ENCODE peak calls at places on chromosomes 2 and 18, in five cellular contexts. P, E, T, W and C are unnamed samples.

GRCh38 chr2:238704471-238705230 is 143.2 kb upstream of the TWIST2 start:
- DNase-seq in P (no peak), E (no peak), T (no peak), W (no peak), C (no peak)

GRCh38 chr2:12109363-12110017 is 363.1 kb downstream of the LPIN1 start:
- DNase-seq in P (no peak), E (no peak), T (no peak), W (no peak), C (no peak)

GRCh38 chr18:499351-500229 is 911 bp downstream of the COLEC12 start:
- DNase-seq in P (peak; percentile 90), E (no peak), T (no peak), W (no peak), C (peak; percentile 48)

GRCh38 chr2:203763425-203764272 is 57.2 kb downstream of the CD28 start:
- DNase-seq in P (no peak), E (no peak), T (no peak), W (no peak), C (no peak)

GRCh38 chr2:84497285-84497684 is 19.0 kb upstream of the DNAH6 start:
- DNase-seq in P (no peak), E (no peak), T (no peak), W (no peak), C (no peak)

GRCh38 chr2:1132328-1132964 is 181.8 kb downstream of the SNTG2 start:
- DNase-seq in P (no peak), E (no peak), T (no peak), W (peak; percentile 75), C (no peak)

GRCh38 chr18:48293954-48294893 is 115.0 kb downstream of the ZBTB7C start:
- DNase-seq in P (no peak), E (no peak), T (no peak), W (peak; percentile 86), C (no peak)

GRCh38 chr2:240624950-240625621 is at the start of gene GPR35:
- DNase-seq in P (peak; percentile 66), E (no peak), T (no peak), W (no peak), C (no peak)

GRCh38 chr18:54616220-54616848 is 25.3 kb downstream of the DYNAP start:
- DNase-seq in P (no peak), E (no peak), T (no peak), W (no peak), C (no peak)

GRCh38 chr2:67625178-67625577 is 228.0 kb downstream of the ETAA1 start:
- DNase-seq in P (no peak), E (no peak), T (no peak), W (no peak), C (no peak)

GRCh38 chr2:17101091-17101490 is 417.1 kb downstream of the RAD51AP2 start:
- DNase-seq in P (no peak), E (no peak), T (no peak), W (no peak), C (no peak)

GRCh38 chr18:43161528-43161927 is 46.0 kb upstream of the RIT2 start:
- DNase-seq in P (peak; percentile 73), E (peak; percentile 20), T (no peak), W (no peak), C (no peak)

GRCh38 chr2:232892843-232893242 is 22.8 kb downstream of the SNORC start:
- DNase-seq in P (no peak), E (no peak), T (no peak), W (no peak), C (no peak)